ENCODE peak calls at places on chromosomes 7 and 10, in nine cellular contexts. One of them, this sample, is unnamed.

GRCh38 chr10:94042001-94042813 is 48.5 kb downstream of the PLCE1 start:
- DNase-seq in GM04504: peak
- DNase-seq in CD8-positive, alpha-beta memory T cell: no peak
- DNase-seq in NCI-H774: no peak
- DNase-seq in psoas muscle: no peak
- DNase-seq in KG1: no peak
- DNase-seq in GM13976: no peak
- DNase-seq in T-helper 1 cell: no peak
- DNase-seq in nucleus accumbens: no peak
- DNase-seq in this sample: peak

GRCh38 chr7:31105256-31105950 is 53.3 kb downstream of the ADCYAP1R1 start:
- DNase-seq in GM04504: no peak
- DNase-seq in CD8-positive, alpha-beta memory T cell: no peak
- DNase-seq in NCI-H774: no peak
- DNase-seq in psoas muscle: no peak
- DNase-seq in KG1: no peak
- DNase-seq in GM13976: no peak
- DNase-seq in T-helper 1 cell: no peak
- DNase-seq in nucleus accumbens: no peak
- DNase-seq in this sample: no peak

GRCh38 chr7:158572000-158572828 is 15.4 kb downstream of the PTPRN2 start:
- DNase-seq in GM04504: no peak
- DNase-seq in CD8-positive, alpha-beta memory T cell: no peak
- DNase-seq in NCI-H774: no peak
- DNase-seq in psoas muscle: no peak
- DNase-seq in KG1: no peak
- DNase-seq in GM13976: no peak
- DNase-seq in T-helper 1 cell: no peak
- DNase-seq in nucleus accumbens: no peak
- DNase-seq in this sample: no peak

GRCh38 chr10:88115968-88116367 is 252.5 kb downstream of the PTEN start:
- DNase-seq in GM04504: peak
- DNase-seq in CD8-positive, alpha-beta memory T cell: no peak
- DNase-seq in NCI-H774: no peak
- DNase-seq in psoas muscle: no peak
- DNase-seq in KG1: no peak
- DNase-seq in GM13976: no peak
- DNase-seq in T-helper 1 cell: no peak
- DNase-seq in nucleus accumbens: no peak
- DNase-seq in this sample: peak

GRCh38 chr7:70456729-70457128 is 675.2 kb upstream of the GALNT17 start:
- DNase-seq in GM04504: no peak
- DNase-seq in CD8-positive, alpha-beta memory T cell: no peak
- DNase-seq in NCI-H774: no peak
- DNase-seq in psoas muscle: no peak
- DNase-seq in KG1: no peak
- DNase-seq in GM13976: no peak
- DNase-seq in T-helper 1 cell: no peak
- DNase-seq in nucleus accumbens: no peak
- DNase-seq in this sample: no peak

GRCh38 chr10:133379152-133379800 is at the start of gene PAOX:
- DNase-seq in GM04504: no peak
- DNase-seq in CD8-positive, alpha-beta memory T cell: peak
- DNase-seq in NCI-H774: peak
- DNase-seq in psoas muscle: peak
- DNase-seq in KG1: no peak
- DNase-seq in GM13976: peak
- DNase-seq in T-helper 1 cell: peak
- DNase-seq in nucleus accumbens: peak
- DNase-seq in this sample: peak

GRCh38 chr7:155536451-155536850 is 9.9 kb downstream of the CNPY1 start:
- DNase-seq in GM04504: no peak
- DNase-seq in CD8-positive, alpha-beta memory T cell: no peak
- DNase-seq in NCI-H774: no peak
- DNase-seq in psoas muscle: no peak
- DNase-seq in KG1: no peak
- DNase-seq in GM13976: no peak
- DNase-seq in T-helper 1 cell: no peak
- DNase-seq in nucleus accumbens: no peak
- DNase-seq in this sample: no peak

GRCh38 chr10:75294518-75294865 is 58.7 kb upstream of the COMTD1 start:
- DNase-seq in GM04504: no peak
- DNase-seq in CD8-positive, alpha-beta memory T cell: no peak
- DNase-seq in NCI-H774: no peak
- DNase-seq in psoas muscle: peak
- DNase-seq in KG1: no peak
- DNase-seq in GM13976: no peak
- DNase-seq in T-helper 1 cell: no peak
- DNase-seq in nucleus accumbens: no peak
- DNase-seq in this sample: no peak

This sample was measured in astrocyte.